ENCODE peak calls at places on chromosomes 16 and 17, in five cellular contexts. I is gastrocnemius medialis, O is body of pancreas, D is A549, Z is H54. N is an unnamed sample.

GRCh38 chr17:80919331-80920284 is 72.0 kb upstream of the CHMP6 start:
- DNase-seq in I (no peak), O (no peak), D (no peak), Z (no peak), N (no peak)

GRCh38 chr17:4585203-4585939 is 1.0 kb downstream of the SMTNL2 start:
- DNase-seq in I (peak), O (no peak), D (no peak), Z (no peak), N (no peak)

GRCh38 chr16:79920685-79921084 is 320.1 kb upstream of the MAF start:
- DNase-seq in I (no peak), O (no peak), D (no peak), Z (no peak), N (no peak)

GRCh38 chr17:63476857-63477470 is at the start of gene ACE:
- DNase-seq in I (no peak), O (peak), D (peak), Z (no peak), N (no peak)

GRCh38 chr17:37717627-37718382 is 27.1 kb downstream of the HNF1B start:
- DNase-seq in I (no peak), O (no peak), D (no peak), Z (no peak), N (no peak)

GRCh38 chr17:75034236-75034908 is 12.4 kb downstream of the ATP5PD start:
- DNase-seq in I (peak), O (peak), D (peak), Z (peak), N (peak)

GRCh38 chr16:30982548-30983288 is 2.3 kb upstream of the HSD3B7 start:
- DNase-seq in I (peak), O (no peak), D (no peak), Z (no peak), N (no peak)

GRCh38 chr17:1649116-1649843 is 386 bp downstream of the RILP start:
- DNase-seq in I (peak), O (peak), D (peak), Z (peak), N (peak)

GRCh38 chr17:37825851-37826250 is 81.0 kb upstream of the HNF1B start:
- DNase-seq in I (no peak), O (no peak), D (no peak), Z (no peak), N (no peak)

GRCh38 chr17:5237541-5238016 is 2.9 kb upstream of the SCIMP start:
- DNase-seq in I (peak), O (peak), D (peak), Z (peak), N (no peak)

GRCh38 chr16:3589441-3589921 is 12.3 kb upstream of the NLRC3 start:
- DNase-seq in I (no peak), O (no peak), D (no peak), Z (no peak), N (no peak)

GRCh38 chr17:35373532-35373983 is at the start of gene SLFN11:
- DNase-seq in I (peak), O (peak), D (peak), Z (peak), N (peak)

GRCh38 chr16:77169650-77170236 is 21.2 kb upstream of the MON1B start:
- DNase-seq in I (no peak), O (peak), D (peak), Z (no peak), N (no peak)

GRCh38 chr16:4696172-4696904 is 3.0 kb downstream of the NUDT16L1 start:
- DNase-seq in I (no peak), O (no peak), D (no peak), Z (no peak), N (peak)

GRCh38 chr16:4699030-4699556 is 5.7 kb downstream of the NUDT16L1 start:
- DNase-seq in I (no peak), O (no peak), D (no peak), Z (no peak), N (no peak)

GRCh38 chr16:4698321-4699029 is 5.1 kb downstream of the NUDT16L1 start:
- DNase-seq in I (no peak), O (no peak), D (no peak), Z (no peak), N (no peak)

GRCh38 chr16:4696905-4697866 is 3.8 kb downstream of the NUDT16L1 start:
- DNase-seq in I (no peak), O (no peak), D (no peak), Z (no peak), N (no peak)

GRCh38 chr16:4697867-4698291 is 4.5 kb downstream of the NUDT16L1 start:
- DNase-seq in I (no peak), O (no peak), D (no peak), Z (no peak), N (no peak)
- TF ChIP-seq POLR2A in I (no peak), O (no peak), D (no peak), Z (no peak), N (no peak)

GRCh38 chr17:78708510-78708973 is 73.5 kb downstream of the CYTH1 start:
- DNase-seq in I (peak), O (peak), D (peak), Z (peak), N (peak)

GRCh38 chr17:78709688-78710290 is 72.3 kb downstream of the CYTH1 start:
- DNase-seq in I (no peak), O (no peak), D (no peak), Z (no peak), N (no peak)

GRCh38 chr17:78710607-78711006 is 71.5 kb downstream of the CYTH1 start:
- DNase-seq in I (no peak), O (no peak), D (no peak), Z (no peak), N (no peak)

GRCh38 chr17:78707923-78708322 is 74.2 kb downstream of the CYTH1 start:
- DNase-seq in I (no peak), O (no peak), D (no peak), Z (no peak), N (no peak)

GRCh38 chr17:78709119-78709681 is 72.9 kb downstream of the CYTH1 start:
- DNase-seq in I (no peak), O (no peak), D (no peak), Z (no peak), N (no peak)
- TF ChIP-seq POLR2A in I (no peak), O (no peak), D (no peak), Z (no peak), N (no peak)

DNA sequence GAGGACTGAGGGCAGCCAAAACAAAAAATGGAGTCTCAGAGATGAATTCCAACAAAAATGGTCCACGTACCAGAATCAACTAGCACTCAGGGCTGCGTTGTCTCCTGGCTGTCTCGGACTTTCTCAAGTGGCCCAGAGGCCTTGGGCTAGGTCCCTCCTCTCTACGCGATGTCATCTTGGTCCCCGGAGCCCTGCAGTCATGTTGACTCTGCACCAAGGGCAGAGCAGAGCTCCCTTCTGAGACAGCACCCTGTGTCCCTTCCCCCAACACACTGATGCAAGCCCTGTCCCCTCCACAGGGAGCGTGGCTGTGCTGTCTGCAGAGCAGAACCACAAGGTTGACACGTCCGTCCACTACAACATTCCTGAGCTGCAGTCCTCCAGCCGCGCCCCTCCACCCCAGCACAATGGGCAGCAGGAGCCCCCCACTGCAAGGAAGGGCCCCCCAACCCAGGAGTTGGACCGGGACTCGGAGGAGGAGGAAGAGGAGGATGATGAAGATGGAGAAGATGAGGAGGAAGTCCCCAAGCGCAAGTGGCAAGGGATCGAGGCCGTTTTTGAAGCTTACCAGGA is 20.8 kb downstream of the GINS2 start:
- DNase-seq in I (no peak), O (no peak), D (no peak), Z (no peak), N (no peak)
- TF ChIP-seq POLR2A in I (no peak), O (no peak), D (no peak), Z (no peak), N (no peak)

DNA sequence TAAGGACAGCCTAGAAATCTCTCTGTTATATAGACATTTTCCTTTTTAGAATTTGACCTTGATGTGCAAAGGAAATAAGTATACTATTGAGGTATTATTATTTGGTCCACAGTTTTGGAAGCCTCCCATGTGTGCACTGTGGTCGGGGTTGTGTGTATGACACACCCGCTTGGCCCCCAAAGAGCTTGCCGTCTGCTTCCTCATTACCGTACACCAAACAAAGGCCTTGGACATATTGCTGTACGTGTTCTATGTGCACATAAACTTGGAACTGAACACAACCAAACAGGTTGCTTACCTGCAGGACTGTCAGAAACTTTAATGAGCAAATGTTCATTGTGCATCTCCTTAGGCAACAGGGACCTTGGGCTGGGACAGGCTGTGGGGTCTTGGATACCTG is 38.2 kb downstream of the METRNL start:
- DNase-seq in I (no peak), O (no peak), D (no peak), Z (no peak), N (no peak)
- TF ChIP-seq POLR2A in I (no peak), O (no peak), D (no peak), Z (no peak), N (no peak)